ENCODE peak calls at places on chromosomes 4 and X, in ten cellular contexts. U is ovary, K is uterus, N is fibroblast of lung, C is psoas muscle, Y is astrocyte, E is upper lobe of right lung, X is foreskin fibroblast, D is heart right ventricle, O is cardiac muscle cell. P is an unnamed sample.

GRCh38 chrX:25295466-25295865 is 279.7 kb upstream of the ARX start:
- DNase-seq in U (no peak), K (no peak), N (no peak), C (no peak), Y (no peak), E (no peak), X (no peak), D (no peak), O (no peak), P (no peak)

GRCh38 chrX:12137982-12138365 is 299 bp upstream of the FRMPD4 start:
- DNase-seq in U (no peak), K (no peak), N (peak; percentile 9), C (no peak), Y (no peak), E (no peak), X (no peak), D (no peak), O (no peak), P (peak; percentile 12)

GRCh38 chr4:90120815-90121214 is 6.4 kb upstream of the CCSER1 start:
- DNase-seq in U (no peak), K (no peak), N (peak; percentile 11), C (no peak), Y (no peak), E (no peak), X (no peak), D (no peak), O (no peak), P (no peak)

GRCh38 chr4:128810331-128810870 is 901 bp downstream of the JADE1 start:
- DNase-seq in U (peak; percentile 29), K (peak; percentile 28), N (no peak), C (peak; percentile 34), Y (peak; percentile 64), E (no peak), X (peak; percentile 23), D (no peak), O (peak; percentile 46), P (peak; percentile 13)

GRCh38 chr4:94634266-94634665 is 123.5 kb upstream of the BMPR1B start:
- DNase-seq in U (no peak), K (no peak), N (no peak), C (no peak), Y (no peak), E (no peak), X (peak; percentile 58), D (no peak), O (peak; percentile 34), P (no peak)

GRCh38 chrX:136906921-136907510 is 26.5 kb upstream of the RBMX start:
- DNase-seq in U (no peak), K (no peak), N (no peak), C (no peak), Y (no peak), E (no peak), X (no peak), D (no peak), O (no peak), P (no peak)

GRCh38 chr4:82371398-82371972 is 2.3 kb downstream of the HNRNPD start:
- DNase-seq in U (no peak), K (no peak), N (no peak), C (no peak), Y (no peak), E (no peak), X (no peak), D (no peak), O (no peak), P (peak; percentile 3)

GRCh38 chr4:166153539-166153938 is 280.5 kb downstream of the TLL1 start:
- DNase-seq in U (no peak), K (no peak), N (peak; percentile 2), C (no peak), Y (peak; percentile 1), E (no peak), X (peak; percentile 6), D (no peak), O (peak; percentile 59), P (no peak)

GRCh38 chrX:124098089-124098488 is 136.6 kb downstream of the STAG2 start:
- DNase-seq in U (no peak), K (no peak), N (peak; percentile 44), C (no peak), Y (peak; percentile 24), E (no peak), X (peak; percentile 9), D (no peak), O (peak; percentile 53), P (peak; percentile 53)

GRCh38 chr4:89307446-89308160 is at the start of gene GPRIN3:
- DNase-seq in U (peak; percentile 60), K (peak; percentile 35), N (peak; percentile 42), C (peak; percentile 42), Y (peak; percentile 23), E (peak; percentile 91), X (no peak), D (peak; percentile 73), O (peak; percentile 35), P (no peak)

GRCh38 chr4:5018603-5019002 is 655 bp downstream of the CYTL1 start:
- DNase-seq in U (no peak), K (no peak), N (no peak), C (no peak), Y (no peak), E (no peak), X (no peak), D (no peak), O (no peak), P (no peak)

GRCh38 chr4:99885063-99885664 is 9.1 kb downstream of the LAMTOR3 start:
- DNase-seq in U (no peak), K (no peak), N (peak; percentile 34), C (no peak), Y (peak; percentile 16), E (no peak), X (no peak), D (no peak), O (peak; percentile 61), P (peak; percentile 54)

GRCh38 chr4:184807261-184807660 is 18.5 kb downstream of the ACSL1 start:
- DNase-seq in U (no peak), K (no peak), N (peak; percentile 22), C (no peak), Y (no peak), E (no peak), X (no peak), D (no peak), O (no peak), P (peak; percentile 33)

GRCh38 chrX:15988661-15989603 is 134.3 kb upstream of the AP1S2 start:
- DNase-seq in U (no peak), K (no peak), N (peak; percentile 68), C (no peak), Y (peak; percentile 58), E (no peak), X (peak; percentile 72), D (no peak), O (peak; percentile 78), P (peak; percentile 53)

GRCh38 chr4:138897818-138898226 is 117.8 kb upstream of the NOCT start:
- DNase-seq in U (no peak), K (no peak), N (peak; percentile 98), C (no peak), Y (peak; percentile 98), E (no peak), X (peak; percentile 32), D (no peak), O (peak; percentile 69), P (peak; percentile 78)

DNA sequence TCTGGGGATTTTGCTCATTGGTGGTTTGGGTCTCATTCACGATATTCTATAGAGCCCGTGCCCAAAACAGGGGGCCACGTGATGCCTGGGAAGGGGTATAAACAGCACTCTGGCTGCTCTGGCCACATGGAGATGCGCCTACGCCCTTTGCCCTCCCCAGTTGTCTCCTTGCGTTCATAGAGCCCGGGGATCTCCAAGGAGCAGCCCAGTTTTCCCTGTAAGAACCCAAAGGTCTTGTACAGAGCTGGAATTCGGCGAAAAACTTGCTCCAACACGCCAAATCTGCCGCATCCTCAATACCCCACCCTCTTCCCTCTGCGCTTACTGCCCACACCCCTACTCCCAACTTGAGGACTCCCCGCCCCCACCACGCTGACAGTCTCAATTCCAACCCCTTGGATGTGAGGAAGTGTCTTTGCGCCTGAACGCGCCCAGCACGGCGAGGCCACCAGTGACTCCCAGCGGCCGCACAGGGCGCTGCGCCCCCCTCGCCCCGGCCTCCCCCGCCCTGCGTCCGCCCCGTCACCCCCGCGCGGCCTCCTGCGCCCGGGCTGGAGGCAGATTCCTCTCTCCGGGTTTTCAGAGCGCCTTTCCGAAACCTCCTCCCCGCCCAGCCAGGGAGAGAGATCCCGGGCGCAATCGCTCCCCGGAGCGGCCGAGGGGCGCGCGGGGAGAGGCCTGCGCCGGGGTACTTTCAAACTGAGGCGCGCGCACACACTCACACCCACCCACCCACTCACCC is at the start of gene NHS:
- DNase-seq in U (peak; percentile 78), K (peak; percentile 76), N (peak; percentile 75), C (peak; percentile 72), Y (peak; percentile 59), E (peak; percentile 72), X (peak; percentile 69), D (peak; percentile 63), O (peak; percentile 83), P (peak; percentile 83)
- TF ChIP-seq CTCF in U (peak; percentile 41), K (peak; percentile 52), N (peak; percentile 17), C (peak; percentile 31), Y (no peak), E (peak; percentile 54), X (peak; percentile 21), D (peak; percentile 51), O (peak; percentile 40), P (peak; percentile 57)

GRCh38 chrX:134727363-134727762 is 69.1 kb upstream of the PLAC1 start:
- DNase-seq in U (no peak), K (no peak), N (no peak), C (no peak), Y (no peak), E (no peak), X (no peak), D (no peak), O (peak; percentile 33), P (peak; percentile 73)
- TF ChIP-seq CTCF in U (no peak), K (no peak), N (no peak), C (no peak), Y (no peak), E (no peak), X (peak; percentile 15), D (no peak), O (peak; percentile 34), P (peak; percentile 63)

GRCh38 chr4:113248320-113248719 is 198.9 kb downstream of the ANK2 start:
- DNase-seq in U (peak; percentile 25), K (no peak), N (no peak), C (no peak), Y (no peak), E (no peak), X (no peak), D (no peak), O (no peak), P (no peak)
- TF ChIP-seq CTCF in U (no peak), K (no peak), N (no peak), C (peak; percentile 25), Y (no peak), E (no peak), X (no peak), D (no peak), O (no peak), P (no peak)

GRCh38 chr4:134756456-134756855 is 554.9 kb upstream of the PABPC4L start:
- DNase-seq in U (no peak), K (no peak), N (no peak), C (no peak), Y (no peak), E (no peak), X (no peak), D (no peak), O (no peak), P (no peak)

DNA sequence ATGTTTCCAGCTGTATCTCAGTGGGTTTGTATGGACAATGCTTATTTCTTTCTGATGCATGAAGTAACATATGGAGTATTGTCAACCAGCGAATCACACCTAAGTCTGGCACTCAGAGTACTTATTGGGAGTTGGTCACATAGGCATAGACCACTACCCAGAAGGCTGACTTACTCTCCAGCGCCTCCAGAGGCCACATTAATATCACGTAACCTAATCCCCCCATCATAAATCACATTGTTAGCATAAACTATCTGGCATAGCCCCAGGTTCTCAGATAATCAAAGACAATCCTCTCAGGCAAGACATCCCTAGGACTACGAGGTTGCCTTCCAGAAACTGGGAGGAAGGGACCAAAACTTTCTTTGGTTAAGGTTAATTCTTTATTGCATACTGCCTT is 560.5 kb upstream of the PABPC4L start:
- DNase-seq in U (no peak), K (no peak), N (no peak), C (no peak), Y (no peak), E (no peak), X (no peak), D (no peak), O (no peak), P (no peak)
- TF ChIP-seq CTCF in U (no peak), K (no peak), N (no peak), C (no peak), Y (no peak), E (no peak), X (no peak), D (no peak), O (no peak), P (no peak)

P was measured in PC-3.